ENCODE peak calls at places on chromosome 18, in four cellular contexts. C is HepG2, L is GM12878, P is K562. V is an unnamed sample.

GRCh38 chr18:22817844-22818243 is 115.3 kb upstream of the RBBP8 start:
- DNase-seq in L (no peak), P (no peak), C (no peak), V (no peak)

GRCh38 chr18:54945726-54946125 is 13.5 kb downstream of the CCDC68 start:
- DNase-seq in L (no peak), P (no peak), C (peak), V (no peak)

GRCh38 chr18:3453540-3454364 is 3.8 kb downstream of the TGIF1 start:
- DNase-seq in L (no peak), P (no peak), C (peak), V (no peak)

GRCh38 chr18:59662008-59662701 is 35.1 kb downstream of the CCBE1 start:
- DNase-seq in P (no peak), C (no peak), L (no peak), V (no peak)

GRCh38 chr18:38944446-38945024 is 1378.9 kb upstream of the CELF4 start:
- DNase-seq in P (no peak), L (no peak), C (no peak), V (no peak)

GRCh38 chr18:59612461-59612860 is 84.8 kb downstream of the CCBE1 start:
- DNase-seq in L (no peak), C (no peak), P (no peak), V (no peak)

GRCh38 chr18:49017813-49018552 is 67.2 kb upstream of the SMAD7 start:
- DNase-seq in C (no peak), L (no peak), P (no peak), V (no peak)

GRCh38 chr18:24136967-24137373 is 1.9 kb upstream of the CABYR start:
- DNase-seq in P (no peak), C (no peak), L (no peak), V (no peak)

GRCh38 chr18:49483198-49483597 is 3.8 kb downstream of the C18orf32 start:
- DNase-seq in C (no peak), L (no peak), P (no peak), V (no peak)

DNA sequence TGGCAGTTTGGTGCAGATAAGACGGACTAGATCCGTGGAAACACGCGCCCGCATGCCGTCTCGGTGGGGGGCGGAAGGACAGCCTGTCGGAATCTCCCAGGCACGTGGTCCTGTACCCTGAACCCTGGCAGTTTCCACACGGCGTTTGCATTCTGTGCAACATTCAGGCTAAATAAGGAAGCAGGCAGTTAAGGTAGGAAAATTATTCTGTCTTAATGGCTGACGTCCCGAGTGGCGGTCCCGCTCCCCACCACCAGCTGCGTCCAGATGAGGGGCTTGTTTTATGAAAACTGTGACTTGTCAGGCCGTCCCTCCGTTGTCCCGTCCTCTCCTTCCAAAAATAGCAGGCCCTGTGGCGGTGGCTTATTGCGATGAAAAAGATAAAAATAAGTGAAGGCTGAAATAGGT is 120.2 kb downstream of the NFATC1 start:
- DNase-seq in L (no peak), C (peak), P (peak), V (no peak)
- TF ChIP-seq TARDBP in L (no peak), C (no peak), P (no peak), V (no peak)

GRCh38 chr18:26419746-26420145 is 128.6 kb downstream of the KCTD1 start:
- DNase-seq in C (no peak), L (no peak), P (no peak), V (no peak)
- TF ChIP-seq FOXK2 in C (no peak), L (no peak), P (no peak), V (no peak)

GRCh38 chr18:32049393-32050161 is 31.0 kb downstream of the RNF125 start:
- DNase-seq in P (no peak), C (no peak), L (no peak), V (no peak)
- TF ChIP-seq TARDBP in P (no peak), C (no peak), L (no peak), V (no peak)

GRCh38 chr18:12948055-12948804 is 419 bp downstream of the SEH1L start:
- DNase-seq in P (peak), C (peak), L (peak), V (peak)

GRCh38 chr18:12944724-12945123 is 3.1 kb upstream of the SEH1L start:
- DNase-seq in P (no peak), L (no peak), C (no peak), V (no peak)

GRCh38 chr18:12947355-12948054 is at the start of gene SEH1L:
- DNase-seq in C (peak), L (peak), P (peak), V (peak)

GRCh38 chr18:12943200-12943599 is 4.6 kb upstream of the SEH1L start:
- DNase-seq in P (no peak), C (no peak), L (no peak), V (no peak)

GRCh38 chr18:12946549-12947354 is 1.1 kb upstream of the SEH1L start:
- DNase-seq in P (peak), C (peak), L (no peak), V (no peak)
- TF ChIP-seq FOXK2 in P (no peak), C (no peak), L (no peak), V (no peak)

GRCh38 chr18:76566987-76567386 is 71.9 kb upstream of the ZNF516 start:
- DNase-seq in P (no peak), L (no peak), C (no peak), V (no peak)

GRCh38 chr18:76565238-76566173 is 70.5 kb upstream of the ZNF516 start:
- DNase-seq in C (peak), L (no peak), P (peak), V (peak)

GRCh38 chr18:76562286-76562840 is 67.3 kb upstream of the ZNF516 start:
- DNase-seq in C (no peak), P (no peak), L (no peak), V (no peak)

GRCh38 chr18:76564636-76565237 is 69.7 kb upstream of the ZNF516 start:
- DNase-seq in L (no peak), C (no peak), P (no peak), V (no peak)

GRCh38 chr18:76564117-76564516 is 69.1 kb upstream of the ZNF516 start:
- DNase-seq in P (no peak), L (no peak), C (no peak), V (no peak)
- TF ChIP-seq TARDBP in P (no peak), L (no peak), C (no peak), V (no peak)

DNA sequence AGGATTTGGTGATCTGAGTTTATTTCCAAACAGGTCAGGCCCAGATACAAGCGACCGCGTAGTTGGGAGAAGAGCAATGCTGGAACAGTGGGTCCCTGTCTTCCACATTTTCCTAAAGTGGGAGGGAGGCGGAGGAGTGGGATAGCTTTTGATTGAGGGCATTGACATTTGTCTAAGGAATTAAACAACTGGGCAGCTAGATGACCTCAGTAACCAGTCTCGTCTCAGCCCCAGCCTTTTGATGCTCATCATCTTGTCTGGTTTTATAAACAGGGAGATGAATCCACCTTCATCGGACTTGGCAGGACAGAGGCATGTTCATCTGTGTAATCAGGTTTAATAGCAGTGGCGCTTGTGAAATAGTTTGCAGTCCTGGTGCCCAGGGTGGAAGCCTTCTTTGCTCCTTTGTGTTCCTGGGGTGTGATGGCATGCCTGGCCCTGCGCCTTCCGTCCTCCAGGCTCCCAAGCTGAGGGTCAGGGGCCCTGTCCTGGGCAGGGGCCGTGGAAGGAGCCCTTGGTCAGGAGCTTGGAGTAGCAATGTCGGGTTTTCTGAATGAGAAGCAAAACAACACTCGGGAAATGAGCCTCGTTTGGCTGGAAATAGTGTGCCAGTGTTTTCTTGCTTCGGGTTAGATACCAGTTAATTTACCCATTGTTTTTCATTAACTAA is 193.8 kb downstream of the FAM210A start:
- DNase-seq in P (no peak), L (no peak), C (no peak), V (no peak)
- TF ChIP-seq FOXK2 in P (no peak), L (no peak), C (no peak), V (no peak)